ENCODE peak calls at places on chromosomes 13 and 19, in eight cellular contexts. U, O, N, H, B, R, C and I are unnamed samples.

GRCh38 chr19:12946092-12946845 is 607 bp downstream of the RAD23A start:
- DNase-seq in O (peak; percentile 73), H (peak; percentile 94), C (peak; percentile 80), U (peak; percentile 84), N (peak; percentile 67), R (peak; percentile 85), B (peak; percentile 65), I (peak; percentile 96)

GRCh38 chr13:114241918-114242317 is 7.2 kb downstream of the CDC16 start:
- DNase-seq in R (no peak), O (no peak), N (no peak), U (no peak), H (no peak), B (no peak), C (no peak), I (no peak)

GRCh38 chr13:40666905-40667621 is 622 bp upstream of the FOXO1 start:
- DNase-seq in B (peak; percentile 69), N (no peak), R (peak; percentile 50), U (peak; percentile 77), C (no peak), O (peak; percentile 15), H (peak; percentile 84), I (peak; percentile 86)

GRCh38 chr19:35756373-35757230 is at the start of gene HSPB6:
- DNase-seq in O (no peak), B (no peak), U (peak; percentile 83), H (peak; percentile 49), N (peak; percentile 29), C (peak; percentile 45), R (no peak), I (peak; percentile 76)

GRCh38 chr13:52891685-52892084 is 43.2 kb upstream of the PCDH8 start:
- DNase-seq in U (no peak), R (no peak), N (no peak), H (no peak), C (no peak), O (no peak), B (no peak), I (peak; percentile 45)

GRCh38 chr13:99495478-99496321 is 5.6 kb upstream of the TM9SF2 start:
- DNase-seq in B (no peak), N (no peak), R (no peak), O (no peak), U (no peak), C (no peak), H (no peak), I (no peak)

GRCh38 chr13:104196611-104197010 is 1130.4 kb upstream of the SLC10A2 start:
- DNase-seq in O (no peak), U (no peak), N (no peak), B (no peak), H (no peak), R (no peak), C (no peak), I (no peak)

GRCh38 chr19:19426799-19427198 is 21.3 kb downstream of the GATAD2A start:
- DNase-seq in N (no peak), B (no peak), U (no peak), C (no peak), H (no peak), O (no peak), R (no peak), I (no peak)

GRCh38 chr13:73250061-73250460 is 191.3 kb downstream of the KLF5 start:
- DNase-seq in B (no peak), U (no peak), N (no peak), R (no peak), O (no peak), C (no peak), H (no peak), I (no peak)

GRCh38 chr13:72390909-72391308 is 336.5 kb downstream of the MZT1 start:
- DNase-seq in C (peak; percentile 49), N (peak; percentile 44), H (no peak), U (no peak), R (no peak), B (no peak), O (peak; percentile 18), I (no peak)

GRCh38 chr19:42066075-42066754 is 3.8 kb downstream of the GRIK5 start:
- DNase-seq in R (peak; percentile 57), C (no peak), O (peak; percentile 59), U (no peak), B (no peak), H (peak; percentile 70), N (peak; percentile 10), I (peak; percentile 81)

GRCh38 chr19:12867120-12868099 is 13.8 kb downstream of the DNASE2 start:
- DNase-seq in H (peak; percentile 93), B (no peak), C (no peak), R (peak; percentile 92), U (no peak), N (peak; percentile 7), O (peak; percentile 83), I (peak; percentile 97)

GRCh38 chr13:34025746-34026145 is 207.8 kb downstream of the RFC3 start:
- DNase-seq in H (no peak), N (peak; percentile 87), U (no peak), R (no peak), C (no peak), B (no peak), O (no peak), I (no peak)

DNA sequence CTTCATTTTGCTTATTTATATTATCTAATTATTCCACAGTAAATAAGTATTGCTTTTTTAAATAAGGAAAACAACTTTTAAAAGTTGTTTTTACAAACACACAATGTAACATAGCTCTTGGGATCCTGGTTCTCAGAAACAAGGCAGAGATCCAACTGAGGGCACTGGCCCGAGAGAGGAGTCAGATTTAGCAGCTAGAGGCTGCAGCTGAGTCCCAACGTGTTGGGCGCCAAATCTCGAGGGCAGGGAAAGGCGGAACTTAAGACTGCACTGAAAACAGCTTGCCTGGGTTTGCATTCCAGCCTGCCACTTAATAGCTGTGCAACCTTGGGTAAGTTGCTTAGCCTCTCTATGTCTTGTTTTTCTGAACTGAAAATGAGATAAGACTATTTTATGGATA is 16.4 kb upstream of the WASF3 start:
- DNase-seq in H (no peak), O (no peak), U (no peak), B (no peak), C (no peak), R (no peak), N (no peak), I (no peak)
- H3K4me1 ChIP-seq in H (peaks cover 11% of the 10 kb centered on the region), O (no peaks in the 10 kb centered on the region), U (no peaks in the 10 kb centered on the region), B (no peaks in the 10 kb centered on the region), C (no peaks in the 10 kb centered on the region), R (no peaks in the 10 kb centered on the region), N (no peaks in the 10 kb centered on the region), I (no peaks in the 10 kb centered on the region)

GRCh38 chr19:49103331-49104085 is 10.7 kb upstream of the LIN7B start:
- DNase-seq in B (no peak), C (no peak), U (no peak), R (no peak), N (no peak), H (no peak), O (no peak), I (no peak)

GRCh38 chr19:49104229-49104864 is 9.8 kb upstream of the LIN7B start:
- DNase-seq in C (no peak), H (no peak), B (no peak), R (no peak), O (no peak), U (no peak), N (no peak), I (no peak)

GRCh38 chr19:49102303-49102702 is 11.9 kb upstream of the LIN7B start:
- DNase-seq in B (no peak), H (no peak), R (no peak), C (no peak), U (no peak), O (no peak), N (no peak), I (no peak)

GRCh38 chr19:49098795-49099194 is 13.5 kb downstream of the SNRNP70 start:
- DNase-seq in B (no peak), H (no peak), N (no peak), U (no peak), O (no peak), R (no peak), C (no peak), I (no peak)

GRCh38 chr19:49101160-49101559 is 13.0 kb upstream of the LIN7B start:
- DNase-seq in C (no peak), H (no peak), B (no peak), R (no peak), U (no peak), O (no peak), N (no peak), I (no peak)
- H3K4me1 ChIP-seq in C (peaks cover 7% of the 10 kb centered on the region), H (no peaks in the 10 kb centered on the region), B (no peaks in the 10 kb centered on the region), R (no peaks in the 10 kb centered on the region), U (no peaks in the 10 kb centered on the region), O (no peaks in the 10 kb centered on the region), N (no peaks in the 10 kb centered on the region), I (peaks cover 10% of the 10 kb centered on the region)

GRCh38 chr19:6236310-6237291 is 43.2 kb downstream of the MLLT1 start:
- DNase-seq in H (no peak), R (no peak), C (peak; percentile 64), N (no peak), U (peak; percentile 42), O (peak; percentile 89), B (peak; percentile 90), I (no peak)
- H3K4me1 ChIP-seq in H (peaks cover 14% of the 10 kb centered on the region), R (peaks cover 27% of the 10 kb centered on the region), C (peaks cover 53% of the 10 kb centered on the region), N (peaks cover 57% of the 10 kb centered on the region), U (peaks cover 5% of the 10 kb centered on the region), O (peaks cover 11% of the 10 kb centered on the region), B (peaks cover 12% of the 10 kb centered on the region), I (peaks cover 5% of the 10 kb centered on the region)

GRCh38 chr19:1250374-1251232 is 2.2 kb downstream of the MIDN start:
- DNase-seq in N (no peak), C (no peak), H (peak; percentile 96), B (no peak), O (no peak), U (peak; percentile 76), R (peak; percentile 88), I (peak; percentile 84)

GRCh38 chr19:1249990-1250298 is 1.6 kb downstream of the MIDN start:
- DNase-seq in U (no peak), H (no peak), C (no peak), R (no peak), B (no peak), N (no peak), O (no peak), I (no peak)

GRCh38 chr19:1247747-1248453 is 483 bp upstream of the MIDN start:
- DNase-seq in H (peak; percentile 69), C (no peak), R (peak; percentile 86), O (peak; percentile 78), B (peak; percentile 79), N (peak; percentile 56), U (peak; percentile 87), I (peak; percentile 87)

GRCh38 chr19:1249298-1249989 is 1.1 kb downstream of the MIDN start:
- DNase-seq in B (peak; percentile 91), C (no peak), R (peak; percentile 97), N (peak; percentile 84), H (peak; percentile 99), U (peak; percentile 96), O (peak; percentile 90), I (peak; percentile 97)

DNA sequence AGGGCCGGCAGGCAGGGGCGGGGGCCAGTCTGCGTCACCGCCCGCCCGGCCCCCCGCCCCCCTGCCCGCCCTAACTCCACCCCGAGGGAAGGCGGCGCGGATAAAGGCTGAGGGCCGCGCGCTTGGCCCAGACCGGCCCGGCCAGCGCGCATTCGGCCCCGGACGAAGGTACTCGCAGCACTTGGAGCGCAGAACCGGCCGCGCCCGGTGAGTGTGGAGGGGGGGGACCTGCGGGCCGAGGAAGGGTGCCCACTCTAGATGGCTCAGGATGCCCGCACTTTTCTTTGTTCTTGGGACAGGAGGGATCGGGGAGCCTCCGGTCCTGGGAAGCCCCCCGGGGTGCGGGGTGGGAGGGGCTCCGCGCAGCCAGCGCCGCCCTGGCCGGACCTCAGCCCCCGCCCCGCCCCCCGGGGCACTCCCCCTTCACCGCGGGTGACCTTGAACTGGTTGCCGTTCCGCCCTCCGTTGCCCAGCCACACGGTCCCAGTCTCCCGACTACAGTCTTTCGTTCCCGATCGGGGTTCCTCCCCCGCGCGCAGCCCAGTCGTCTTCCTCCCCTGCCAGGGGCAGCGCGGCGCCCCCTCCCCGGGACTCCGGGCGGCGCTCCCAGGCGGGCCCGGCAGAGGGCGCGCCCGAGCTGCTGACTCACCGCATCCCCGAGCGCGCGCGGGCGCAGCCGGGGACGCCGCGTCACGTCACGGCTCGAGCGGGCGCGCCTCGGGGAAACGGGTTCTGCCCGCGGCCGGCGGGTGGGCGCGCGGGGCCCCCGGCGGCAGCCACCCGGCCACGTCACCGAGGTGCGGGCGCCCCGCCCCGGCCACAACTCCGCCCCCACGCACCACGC is at the start of gene MIDN:
- DNase-seq in H (peak; percentile 90), C (no peak), N (peak; percentile 75), O (peak; percentile 78), B (peak; percentile 84), U (peak; percentile 91), R (peak; percentile 91), I (peak; percentile 95)
- H3K4me1 ChIP-seq in H (peaks cover 18% of the 10 kb centered on the region), C (peaks cover 16% of the 10 kb centered on the region), N (peaks cover 30% of the 10 kb centered on the region), O (peaks cover 20% of the 10 kb centered on the region), B (peaks cover 2% of the 10 kb centered on the region), U (no peaks in the 10 kb centered on the region), R (peaks cover 39% of the 10 kb centered on the region), I (peaks cover 9% of the 10 kb centered on the region)